ENCODE peak calls at places on chromosomes 5 and 9, in ten cellular contexts. J, L, H, W, A, D, O, R, K and Z are unnamed samples.

GRCh38 chr5:89473196-89473595 is 590.2 kb upstream of the MEF2C start:
- DNase-seq in R (no peak), K (no peak), O (no peak), L (no peak), D (no peak), H (no peak), W (no peak), J (peak), A (no peak), Z (no peak)

GRCh38 chr5:194603-195209 is 3.4 kb downstream of the LRRC14B start:
- DNase-seq in D (no peak), L (no peak), O (no peak), J (no peak), R (no peak), H (no peak), W (no peak), K (no peak), A (no peak), Z (no peak)

GRCh38 chr5:138643040-138643791 is 68.0 kb upstream of the HSPA9 start:
- DNase-seq in L (no peak), O (no peak), W (no peak), H (no peak), R (no peak), J (no peak), K (no peak), D (no peak), A (no peak), Z (no peak)

GRCh38 chr5:72566746-72567145 is 59.5 kb upstream of the ZNF366 start:
- DNase-seq in W (no peak), R (no peak), O (no peak), D (no peak), L (no peak), J (no peak), A (no peak), H (no peak), K (no peak), Z (no peak)

GRCh38 chr5:39605966-39606591 is 181.3 kb upstream of the DAB2 start:
- DNase-seq in R (no peak), O (no peak), D (no peak), K (no peak), H (no peak), J (peak), L (no peak), W (no peak), A (no peak), Z (no peak)

GRCh38 chr5:133993152-133993548 is 11.6 kb downstream of the VDAC1 start:
- DNase-seq in H (no peak), O (no peak), K (no peak), R (no peak), L (no peak), A (no peak), D (no peak), W (no peak), J (peak), Z (no peak)

GRCh38 chr5:59873113-59873512 is 20.4 kb downstream of the PDE4D start:
- DNase-seq in A (no peak), J (peak), W (no peak), R (no peak), K (no peak), H (no peak), O (no peak), L (no peak), D (no peak), Z (no peak)

GRCh38 chr9:137294091-137294683 is 7.9 kb downstream of the NRARP start:
- DNase-seq in O (no peak), A (peak), W (peak), D (no peak), K (peak), J (peak), R (no peak), H (no peak), L (peak), Z (no peak)

GRCh38 chr5:98982880-98983279 is 54.1 kb upstream of the CHD1 start:
- DNase-seq in D (no peak), O (no peak), H (no peak), L (no peak), A (no peak), J (no peak), K (no peak), R (no peak), W (no peak), Z (no peak)

GRCh38 chr5:73943375-73943774 is 317.4 kb downstream of the ARHGEF28 start:
- DNase-seq in R (no peak), O (no peak), K (no peak), D (no peak), W (no peak), J (no peak), A (no peak), H (no peak), L (no peak), Z (no peak)

GRCh38 chr5:73946278-73946677 is 320.3 kb downstream of the ARHGEF28 start:
- DNase-seq in H (no peak), R (no peak), J (no peak), D (no peak), L (no peak), W (no peak), O (no peak), A (no peak), K (no peak), Z (no peak)

GRCh38 chr5:73944581-73944980 is 318.6 kb downstream of the ARHGEF28 start:
- DNase-seq in L (no peak), R (no peak), H (no peak), D (no peak), A (no peak), K (no peak), O (no peak), W (no peak), J (no peak), Z (no peak)

GRCh38 chr5:73946926-73947455 is 321.0 kb downstream of the ARHGEF28 start:
- DNase-seq in W (no peak), O (no peak), A (no peak), D (no peak), R (no peak), K (no peak), L (no peak), J (no peak), H (no peak), Z (no peak)

GRCh38 chr5:73945505-73945904 is 319.5 kb downstream of the ARHGEF28 start:
- DNase-seq in K (no peak), L (no peak), W (no peak), A (no peak), J (no peak), H (no peak), D (no peak), R (no peak), O (no peak), Z (no peak)
- TF ChIP-seq CTCF in K (no peak), L (peak), W (peak), A (peak), J (peak), H (no peak), D (peak), R (peak), O (peak), Z (peak)

GRCh38 chr9:1337169-1337568 is 287.0 kb downstream of the DMRT2 start:
- DNase-seq in J (peak), O (no peak), D (no peak), L (no peak), R (no peak), W (no peak), A (no peak), H (no peak), K (no peak), Z (no peak)
- TF ChIP-seq CTCF in J (no peak), O (no peak), D (no peak), L (no peak), R (no peak), W (no peak), A (no peak), H (no peak), K (no peak), Z (no peak)

GRCh38 chr5:156779436-156779835 is 70.7 kb upstream of the PPP1R2B start:
- DNase-seq in K (no peak), W (no peak), D (no peak), A (no peak), L (no peak), J (no peak), H (no peak), R (no peak), O (no peak), Z (no peak)
- TF ChIP-seq CTCF in K (no peak), W (no peak), D (no peak), A (no peak), L (no peak), J (no peak), H (no peak), R (no peak), O (no peak), Z (no peak)

GRCh38 chr9:15101046-15101445 is 190.8 kb upstream of the FREM1 start:
- DNase-seq in J (no peak), A (no peak), H (no peak), W (no peak), D (no peak), L (no peak), K (no peak), O (no peak), R (no peak), Z (no peak)

GRCh38 chr9:15103321-15103720 is 193.1 kb upstream of the FREM1 start:
- DNase-seq in R (no peak), K (no peak), D (no peak), W (no peak), H (no peak), O (no peak), J (no peak), A (no peak), L (no peak), Z (no peak)

GRCh38 chr9:15104826-15105420 is 194.7 kb upstream of the FREM1 start:
- DNase-seq in R (peak), D (peak), J (peak), W (peak), L (peak), K (peak), O (no peak), A (peak), H (no peak), Z (no peak)
- TF ChIP-seq CTCF in R (peak), D (peak), J (peak), W (peak), L (peak), K (peak), O (peak), A (peak), H (no peak), Z (peak)

DNA sequence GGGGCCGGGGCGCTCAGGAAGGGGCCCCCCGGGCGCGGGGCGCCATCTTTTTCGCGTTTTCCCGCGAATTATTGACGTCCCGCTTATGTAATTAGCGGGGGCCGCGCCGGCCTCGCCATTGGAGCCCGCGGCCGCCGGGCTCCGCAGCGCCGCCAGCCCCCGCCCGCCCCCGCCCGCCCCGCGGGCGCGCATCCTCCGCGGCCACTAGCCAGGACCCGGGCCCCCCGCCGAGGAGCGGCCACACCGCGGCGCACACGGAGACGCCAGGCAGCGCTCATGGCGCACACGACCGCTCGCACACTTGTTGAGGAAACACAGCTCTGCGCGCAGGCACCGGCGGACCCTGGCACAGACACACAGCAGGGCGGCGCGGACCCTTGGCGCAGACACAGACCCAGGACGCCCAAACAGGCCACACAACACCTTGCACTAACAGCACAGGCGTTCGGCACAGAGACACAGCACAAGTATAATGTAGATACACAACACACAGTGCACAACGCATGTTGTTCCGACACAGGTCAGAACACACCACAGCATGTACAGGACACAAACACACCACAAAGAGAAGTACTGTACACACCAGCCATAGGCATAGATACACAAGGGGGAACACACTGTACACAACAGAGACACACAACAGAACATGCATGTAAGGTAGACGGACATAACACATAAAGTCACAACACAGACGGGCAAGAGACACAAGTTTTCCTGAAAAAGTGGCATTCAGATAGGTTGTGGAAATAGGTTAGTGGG is 467 bp upstream of the PHF19 start:
- DNase-seq in J (peak), D (peak), O (peak), K (peak), W (peak), L (no peak), H (no peak), R (peak), A (peak), Z (peak)
- TF ChIP-seq CTCF in J (no peak), D (no peak), O (peak), K (no peak), W (peak), L (no peak), H (no peak), R (peak), A (no peak), Z (peak)

DNA sequence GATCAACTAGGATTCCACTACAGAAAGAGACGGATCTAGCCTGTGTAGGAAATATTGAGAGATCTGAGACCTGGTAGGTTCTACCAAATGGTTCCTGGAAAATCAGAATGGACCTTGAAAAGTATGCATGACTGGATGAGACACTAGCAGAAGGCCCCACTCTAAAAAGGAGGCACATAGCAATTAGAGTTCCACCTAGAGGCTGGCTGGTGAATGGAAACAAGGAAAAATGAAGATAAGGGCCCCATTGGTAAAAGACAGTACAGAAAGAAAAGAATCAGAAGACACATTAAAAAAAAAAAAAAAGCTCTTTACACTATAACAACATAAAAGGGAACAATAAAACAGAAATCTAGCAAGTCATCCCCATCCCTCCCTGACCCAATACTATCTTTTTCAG is 518.5 kb downstream of the NR2F1-AS1 start:
- DNase-seq in A (no peak), W (no peak), O (no peak), D (no peak), K (no peak), R (no peak), H (no peak), L (no peak), J (peak), Z (no peak)
- TF ChIP-seq CTCF in A (no peak), W (peak), O (no peak), D (peak), K (no peak), R (peak), H (no peak), L (peak), J (peak), Z (peak)

DNA sequence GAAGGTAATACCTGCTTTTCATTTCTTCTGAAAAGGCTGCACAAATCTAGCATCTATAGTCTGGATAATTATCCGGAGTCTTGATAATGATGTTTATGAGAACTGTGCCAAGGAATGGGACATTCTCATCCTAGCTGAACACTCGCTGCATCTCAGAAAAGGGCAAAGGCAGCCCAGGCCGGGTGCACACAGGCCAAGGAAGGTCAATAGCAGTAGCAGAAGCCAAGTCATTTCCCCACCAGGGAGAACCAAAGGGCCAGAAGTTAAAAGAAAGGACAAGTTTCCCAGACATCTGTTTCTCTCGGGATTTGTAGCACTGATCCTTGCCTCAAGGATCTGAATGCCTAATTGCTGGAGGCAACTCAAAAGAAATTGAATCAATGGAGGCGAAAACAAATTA is 66.1 kb upstream of the ANKRD55 start:
- DNase-seq in L (no peak), J (no peak), H (no peak), W (no peak), A (no peak), R (no peak), K (peak), O (no peak), D (no peak), Z (no peak)
- TF ChIP-seq CTCF in L (no peak), J (no peak), H (no peak), W (no peak), A (no peak), R (no peak), K (peak), O (no peak), D (no peak), Z (no peak)

DNA sequence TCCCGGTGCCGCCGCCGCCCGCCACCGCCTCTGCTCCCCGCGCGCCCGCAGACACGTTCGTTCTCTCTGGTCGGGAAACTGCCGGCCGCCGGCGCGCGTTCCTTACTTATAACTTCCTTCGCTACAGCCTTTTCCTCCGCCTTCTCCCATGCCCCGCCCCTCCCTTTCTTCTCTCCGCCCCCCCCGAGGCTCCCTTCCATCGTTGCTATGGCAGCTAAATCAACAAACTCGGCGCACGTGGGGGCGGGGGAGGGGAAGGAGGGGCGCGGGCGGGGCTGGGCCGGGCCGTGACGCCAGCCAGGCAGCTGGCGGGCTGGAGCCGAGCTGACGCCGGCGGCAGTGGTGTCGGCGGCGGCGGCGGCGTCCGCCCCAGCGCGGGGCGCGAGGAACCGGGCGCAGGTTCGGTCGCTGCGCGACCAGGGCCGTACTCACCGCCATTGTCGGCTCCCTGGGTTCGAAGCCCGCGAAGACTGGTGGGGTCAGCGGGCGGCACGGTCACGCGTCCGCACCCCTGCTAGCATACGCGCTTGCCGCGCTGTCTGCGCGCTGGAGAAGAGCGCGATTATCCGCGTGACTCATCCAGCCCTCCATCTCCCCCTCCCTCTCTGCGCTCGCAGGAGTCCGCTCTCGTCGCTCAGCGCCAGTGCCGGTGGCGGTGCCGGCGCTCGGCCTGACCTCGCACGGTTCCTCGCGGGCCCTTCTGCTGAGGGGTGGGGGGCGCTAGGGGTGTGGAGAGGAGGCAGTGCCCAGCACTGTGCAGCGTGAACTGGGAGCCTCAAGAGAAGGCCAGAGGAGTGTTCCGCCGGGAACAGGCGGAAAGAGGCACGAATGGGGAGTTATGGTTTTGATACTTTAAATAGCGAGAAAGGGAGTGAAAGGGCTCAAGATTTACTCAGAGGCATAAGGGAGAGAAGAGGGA is at the start of gene KLF4:
- DNase-seq in K (peak), A (peak), W (peak), J (peak), O (peak), R (peak), L (peak), H (peak), D (peak), Z (peak)
- TF ChIP-seq CTCF in K (no peak), A (no peak), W (no peak), J (no peak), O (no peak), R (no peak), L (no peak), H (no peak), D (no peak), Z (no peak)